ENCODE peak calls at places on chromosome 19, in six cellular contexts. T is GM18507, Y is esophagus squamous epithelium, C is NCI-H2171, F is AG04450, V is upper lobe of right lung. L is an unnamed sample.

GRCh38 chr19:17026041-17026658 is 460 bp downstream of the CPAMD8 start:
- DNase-seq in T (no peak), Y (no peak), C (no peak), F (no peak), V (peak), L (no peak)

GRCh38 chr19:11766597-11767591 is at the start of gene ZNF441:
- DNase-seq in T (peak), Y (peak), C (peak), F (peak), V (peak), L (peak)

GRCh38 chr19:33161201-33161600 is 29.3 kb downstream of the WDR88 start:
- DNase-seq in T (no peak), Y (no peak), C (no peak), F (no peak), V (no peak), L (no peak)

GRCh38 chr19:5395996-5396939 is 55.7 kb upstream of the PTPRS start:
- DNase-seq in T (no peak), Y (no peak), C (peak), F (no peak), V (no peak), L (no peak)

GRCh38 chr19:38736036-38736412 is 8.2 kb downstream of the CAPN12 start:
- DNase-seq in T (peak), Y (no peak), C (peak), F (no peak), V (peak), L (no peak)

GRCh38 chr19:49528211-49528771 is 488 bp downstream of the RCN3 start:
- DNase-seq in T (no peak), Y (no peak), C (no peak), F (no peak), V (no peak), L (no peak)

GRCh38 chr19:43622956-43623355 is 3.5 kb upstream of the ZNF428 start:
- DNase-seq in T (no peak), Y (no peak), C (no peak), F (no peak), V (no peak), L (no peak)

GRCh38 chr19:3132971-3133792 is 2.7 kb upstream of the GNA15 start:
- DNase-seq in T (peak), Y (no peak), C (peak), F (no peak), V (peak), L (no peak)

GRCh38 chr19:17123041-17123440 is 47.5 kb downstream of the MYO9B start:
- DNase-seq in T (no peak), Y (no peak), C (no peak), F (no peak), V (no peak), L (no peak)

GRCh38 chr19:43534811-43535761 is 2.1 kb downstream of the ZNF575 start:
- DNase-seq in T (no peak), Y (no peak), C (no peak), F (no peak), V (peak), L (no peak)

GRCh38 chr19:34172661-34173144 is 399 bp downstream of the LSM14A start:
- DNase-seq in T (no peak), Y (no peak), C (no peak), F (no peak), V (no peak), L (no peak)

GRCh38 chr19:2546128-2547032 is 70.5 kb downstream of the GADD45B start:
- DNase-seq in T (no peak), Y (no peak), C (no peak), F (no peak), V (peak), L (peak)

GRCh38 chr19:850221-850978 is 1.7 kb upstream of the ELANE start:
- DNase-seq in T (no peak), Y (no peak), C (no peak), F (peak), V (peak), L (peak)

GRCh38 chr19:3224346-3225325 is at the start of gene CELF5:
- DNase-seq in T (peak), Y (no peak), C (peak), F (no peak), V (peak), L (no peak)

GRCh38 chr19:19746286-19747213 is 13.6 kb upstream of the ZNF14 start:
- DNase-seq in T (no peak), Y (no peak), C (no peak), F (no peak), V (no peak), L (no peak)

GRCh38 chr19:42113641-42114348 is 18.5 kb downstream of the POU2F2 start:
- DNase-seq in T (no peak), Y (no peak), C (peak), F (peak), V (no peak), L (no peak)

GRCh38 chr19:4354897-4355296 is 11.5 kb downstream of the MPND start:
- DNase-seq in T (no peak), Y (no peak), C (no peak), F (no peak), V (no peak), L (no peak)

GRCh38 chr19:17683078-17683477 is 5.1 kb downstream of the UNC13A start:
- DNase-seq in T (no peak), Y (no peak), C (no peak), F (no peak), V (no peak), L (no peak)

GRCh38 chr19:51687791-51688664 is 5.1 kb upstream of the SPACA6 start:
- DNase-seq in T (no peak), Y (no peak), C (no peak), F (no peak), V (no peak), L (no peak)

GRCh38 chr19:58021541-58022282 is 12.1 kb upstream of the ZSCAN1 start:
- DNase-seq in T (no peak), Y (no peak), C (peak), F (no peak), V (no peak), L (no peak)

GRCh38 chr19:49331616-49332055 is 3.6 kb upstream of the CD37 start:
- DNase-seq in T (no peak), Y (no peak), C (peak), F (no peak), V (peak), L (peak)

GRCh38 chr19:31570718-31571117 is 221.5 kb upstream of the TSHZ3 start:
- DNase-seq in T (no peak), Y (no peak), C (no peak), F (no peak), V (no peak), L (no peak)

GRCh38 chr19:17888260-17888659 is 16.5 kb downstream of the SLC5A5 start:
- DNase-seq in T (no peak), Y (no peak), C (no peak), F (no peak), V (no peak), L (no peak)

GRCh38 chr19:15252398-15253018 is 20.3 kb upstream of the EPHX3 start:
- DNase-seq in T (no peak), Y (no peak), C (no peak), F (no peak), V (no peak), L (no peak)

GRCh38 chr19:1854542-1855039 is 6.3 kb upstream of the REXO1 start:
- DNase-seq in T (no peak), Y (no peak), C (no peak), F (no peak), V (peak), L (no peak)

GRCh38 chr19:11848200-11848593 is 329 bp upstream of the ZNF439 start:
- DNase-seq in T (no peak), Y (no peak), C (no peak), F (no peak), V (no peak), L (no peak)

GRCh38 chr19:33310606-33311325 is 8.4 kb upstream of the CEBPA start:
- DNase-seq in T (no peak), Y (no peak), C (peak), F (no peak), V (peak), L (peak)

GRCh38 chr19:18895038-18895827 is 725 bp downstream of the CERS1 start:
- DNase-seq in T (no peak), Y (no peak), C (no peak), F (no peak), V (no peak), L (no peak)

GRCh38 chr19:2603320-2603719 is 99.2 kb downstream of the GNG7 start:
- DNase-seq in T (no peak), Y (no peak), C (no peak), F (no peak), V (no peak), L (no peak)

GRCh38 chr19:336067-336614 is 8.5 kb downstream of the MIER2 start:
- DNase-seq in T (no peak), Y (no peak), C (no peak), F (no peak), V (no peak), L (peak)